ENCODE peak calls at places on chromosomes 6 and 20, in eight cellular contexts. C is cardiac muscle cell; S is heart right ventricle; B is pancreas; H is A549; Q is psoas muscle; U is GM23248; N is CD4-positive, CD25-positive, alpha-beta regulatory T cell. D is an unnamed sample. For H3K4me1, the result is how much of the 10 kb centered on the place peaks cover.

GRCh38 chr20:3679749-3680700 is 1.8 kb downstream of the ADAM33 start:
- DNase-seq in Q (peak), N (no peak), B (no peak), S (peak), U (peak), C (no peak), H (no peak), D (no peak)

GRCh38 chr6:136656121-136656520 is 105.9 kb upstream of the MAP7 start:
- DNase-seq in N (no peak), U (no peak), C (no peak), H (no peak), Q (no peak), S (no peak), B (no peak), D (no peak)

GRCh38 chr6:36273067-36273466 is 3.2 kb downstream of the PNPLA1 start:
- DNase-seq in C (no peak), U (no peak), B (no peak), H (no peak), S (no peak), Q (no peak), N (no peak), D (no peak)

GRCh38 chr20:42281801-42282200 is 663.6 kb upstream of the CHD6 start:
- DNase-seq in S (no peak), H (no peak), B (no peak), U (no peak), C (no peak), Q (no peak), N (no peak), D (no peak)

GRCh38 chr6:96675617-96676016 is 112.7 kb downstream of the FHL5 start:
- DNase-seq in N (no peak), S (no peak), C (no peak), B (no peak), U (no peak), H (no peak), Q (no peak), D (no peak)

GRCh38 chr20:35730583-35731468 is 11.2 kb downstream of the RBM39 start:
- DNase-seq in B (no peak), U (no peak), Q (no peak), N (no peak), H (no peak), S (no peak), C (no peak), D (no peak)

GRCh38 chr6:11197175-11197535 is 35.3 kb downstream of the NEDD9 start:
- DNase-seq in U (peak), B (no peak), N (no peak), S (no peak), H (no peak), C (no peak), Q (no peak), D (no peak)

GRCh38 chr6:149925253-149925973 is 2.5 kb upstream of the RAET1G start:
- DNase-seq in Q (peak), H (no peak), U (peak), S (peak), C (no peak), N (no peak), B (peak), D (no peak)

GRCh38 chr6:84764332-84765049 is at the start of gene TBX18:
- DNase-seq in U (peak), Q (peak), H (peak), C (peak), B (peak), S (peak), N (peak), D (no peak)

GRCh38 chr6:75800133-75800532 is 51.1 kb downstream of the MYO6 start:
- DNase-seq in U (no peak), Q (no peak), C (peak), S (no peak), N (no peak), B (no peak), H (no peak), D (no peak)

GRCh38 chr6:17705778-17706579 is 746 bp downstream of the NUP153 start:
- DNase-seq in H (peak), S (peak), Q (peak), B (no peak), C (peak), N (peak), U (peak), D (peak)

GRCh38 chr6:44078795-44079671 is 48.2 kb downstream of the MRPL14 start:
- DNase-seq in H (peak), Q (peak), C (peak), N (peak), B (peak), U (peak), S (peak), D (peak)

GRCh38 chr20:461254-462198 is 807 bp downstream of the TBC1D20 start:
- DNase-seq in S (peak), Q (peak), U (peak), N (peak), H (peak), C (peak), B (peak), D (peak)

GRCh38 chr6:162699961-162700360 is 27.6 kb downstream of the PRKN start:
- DNase-seq in C (no peak), H (no peak), Q (no peak), S (no peak), N (no peak), B (no peak), U (no peak), D (no peak)

GRCh38 chr6:154457046-154457713 is 53.3 kb downstream of the CNKSR3 start:
- DNase-seq in B (no peak), U (no peak), H (no peak), Q (no peak), S (no peak), N (no peak), C (no peak), D (no peak)

GRCh38 chr20:40945754-40946451 is 82.7 kb upstream of the TOP1 start:
- DNase-seq in N (no peak), U (peak), C (peak), S (peak), B (no peak), Q (peak), H (peak), D (peak)

GRCh38 chr20:62925420-62926228 is 681 bp downstream of the DIDO1 start:
- DNase-seq in Q (peak), U (peak), S (peak), B (peak), N (peak), H (peak), C (peak), D (peak)

GRCh38 chr20:62924567-62925419 is 1.5 kb downstream of the DIDO1 start:
- DNase-seq in C (no peak), S (no peak), U (peak), H (peak), Q (no peak), N (peak), B (no peak), D (no peak)

GRCh38 chr20:62926229-62927127 is at the start of gene DIDO1:
- DNase-seq in C (peak), S (peak), U (peak), H (peak), Q (peak), B (peak), N (peak), D (peak)

GRCh38 chr20:62922451-62922921 is 3.8 kb downstream of the DIDO1 start:
- DNase-seq in N (peak), S (no peak), B (no peak), Q (no peak), H (no peak), C (no peak), U (peak), D (peak)

GRCh38 chr20:62923669-62924566 is 2.4 kb downstream of the DIDO1 start:
- DNase-seq in Q (no peak), S (no peak), U (peak), B (no peak), N (no peak), H (no peak), C (no peak), D (no peak)
- H3K4me1 ChIP-seq in Q (half or more), S (half or more), U (half or more), B (half or more), N (half or more), H (half or more), C (under half), D (half or more)

GRCh38 chr6:169590376-169590939 is 111.4 kb downstream of the WDR27 start:
- DNase-seq in U (no peak), S (no peak), H (no peak), C (no peak), B (no peak), Q (no peak), N (no peak), D (no peak)

GRCh38 chr6:169591616-169592015 is 110.2 kb downstream of the WDR27 start:
- DNase-seq in Q (no peak), C (no peak), U (no peak), S (no peak), H (no peak), N (no peak), B (no peak), D (no peak)

GRCh38 chr6:169589699-169590257 is 112.1 kb downstream of the WDR27 start:
- DNase-seq in C (no peak), B (no peak), Q (no peak), S (no peak), U (peak), N (peak), H (no peak), D (no peak)

GRCh38 chr6:169589293-169589692 is 112.5 kb downstream of the WDR27 start:
- DNase-seq in C (no peak), B (no peak), Q (no peak), N (peak), U (peak), S (no peak), H (no peak), D (no peak)

DNA sequence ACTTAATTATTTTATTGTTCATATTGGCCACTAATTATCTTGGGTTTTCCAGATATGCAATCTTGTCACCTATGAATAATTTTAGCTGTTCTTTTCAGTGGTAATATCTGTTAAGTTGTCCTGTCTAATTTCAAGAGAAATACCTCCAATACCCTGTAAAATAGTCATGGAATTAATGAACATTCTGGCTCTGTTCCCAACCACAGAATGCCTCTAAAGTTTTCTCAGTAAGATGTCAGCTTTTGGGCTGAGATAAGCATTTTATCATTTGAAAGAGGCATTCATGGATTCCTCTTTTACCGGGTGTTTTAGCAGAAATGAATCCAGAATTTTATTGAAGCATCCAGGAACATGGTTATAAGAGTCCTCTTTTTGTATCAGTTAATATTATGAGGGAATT is 109.3 kb downstream of the WDR27 start:
- DNase-seq in N (no peak), U (peak), B (no peak), Q (no peak), S (no peak), H (no peak), C (no peak), D (no peak)
- H3K4me1 ChIP-seq in N (under half), U (under half), B (under half), Q (under half), S (under half), H (under half), C (under half), D (under half)

GRCh38 chr20:31716818-31717477 is 5.7 kb downstream of the BCL2L1 start:
- DNase-seq in C (no peak), B (no peak), N (no peak), S (no peak), Q (no peak), H (no peak), U (no peak), D (no peak)

GRCh38 chr20:31719644-31720485 is 2.8 kb downstream of the BCL2L1 start:
- DNase-seq in N (no peak), Q (no peak), S (no peak), C (no peak), B (no peak), U (no peak), H (peak), D (peak)

GRCh38 chr20:31720486-31721407 is 1.9 kb downstream of the BCL2L1 start:
- DNase-seq in N (peak), H (no peak), C (no peak), S (no peak), U (no peak), B (no peak), Q (no peak), D (peak)

GRCh38 chr20:31717478-31717946 is 5.2 kb downstream of the BCL2L1 start:
- DNase-seq in B (no peak), C (no peak), H (no peak), Q (no peak), N (peak), U (no peak), S (no peak), D (no peak)

DNA sequence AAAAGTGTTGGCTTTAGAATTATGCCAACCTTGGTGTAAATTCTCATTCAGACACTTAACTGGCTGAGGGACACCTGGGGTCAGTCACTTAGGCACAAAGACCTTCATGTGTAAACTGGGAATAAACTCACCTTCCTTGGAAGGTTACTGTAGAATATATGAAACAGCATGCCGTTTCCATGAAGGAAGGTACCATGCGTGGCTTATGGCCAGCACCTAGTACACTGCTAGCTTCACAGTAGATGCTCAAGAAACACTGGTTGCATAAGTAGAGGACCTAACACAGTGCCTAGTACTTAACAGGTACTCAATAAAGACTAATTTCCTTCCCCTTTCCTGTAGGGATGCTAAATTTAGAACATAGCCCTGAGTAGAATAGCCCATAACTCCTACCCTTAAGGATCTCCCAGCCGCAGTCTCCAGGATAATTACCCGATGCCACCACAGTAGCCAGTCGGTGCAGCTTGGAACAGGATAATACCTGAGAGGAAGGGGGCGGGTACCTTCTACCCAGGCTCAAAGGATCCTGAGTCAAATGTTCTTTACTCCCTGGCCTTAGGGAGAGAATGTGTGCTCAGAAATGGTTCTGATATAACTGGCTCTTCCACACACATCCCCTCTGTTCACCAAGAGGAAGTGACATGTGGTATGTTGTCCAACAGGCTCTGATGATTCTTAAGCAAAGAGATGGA is 3.6 kb downstream of the BCL2L1 start:
- DNase-seq in N (peak), H (no peak), C (no peak), Q (no peak), U (no peak), B (no peak), S (no peak), D (no peak)
- H3K4me1 ChIP-seq in N (half or more), H (half or more), C (under half), Q (half or more), U (half or more), B (under half), S (half or more), D (half or more)

GRCh38 chr6:166058064-166058739 is 109.4 kb downstream of the TBXT start:
- DNase-seq in H (no peak), B (no peak), Q (no peak), U (peak), S (no peak), C (peak), N (no peak), D (no peak)

GRCh38 chr6:166056637-166057036 is 111.0 kb downstream of the TBXT start:
- DNase-seq in S (peak), Q (peak), H (no peak), U (peak), B (no peak), N (no peak), C (no peak), D (no peak)

GRCh38 chr6:166050559-166050958 is 117.1 kb downstream of the TBXT start:
- DNase-seq in B (no peak), U (no peak), S (no peak), H (no peak), C (no peak), N (no peak), Q (no peak), D (no peak)

GRCh38 chr6:166052837-166053236 is 114.8 kb downstream of the TBXT start:
- DNase-seq in B (no peak), S (no peak), N (no peak), Q (no peak), H (no peak), C (no peak), U (no peak), D (no peak)

DNA sequence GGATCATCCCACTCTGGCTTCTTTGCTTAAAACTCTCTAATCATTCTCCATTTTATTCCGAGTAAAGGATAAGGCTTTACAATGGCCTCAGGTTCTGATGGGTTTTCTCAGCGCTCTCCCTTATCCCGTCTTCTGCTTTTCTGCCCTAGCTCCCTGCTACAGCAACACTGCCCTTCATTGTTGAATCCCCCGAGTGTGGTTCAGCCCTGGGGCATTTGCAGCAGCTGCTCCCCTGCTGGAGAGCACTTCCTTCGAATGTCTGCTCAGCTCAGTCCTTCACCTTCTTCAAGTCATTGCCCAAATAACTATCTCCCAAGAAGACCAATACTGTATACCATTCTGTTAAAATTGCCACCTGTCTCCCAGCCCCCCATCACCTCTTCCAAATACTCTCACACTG is 111.8 kb downstream of the TBXT start:
- DNase-seq in N (no peak), Q (no peak), S (no peak), B (no peak), U (no peak), C (no peak), H (no peak), D (no peak)
- H3K4me1 ChIP-seq in N (under half), Q (under half), S (under half), B (under half), U (under half), C (under half), H (under half), D (under half)

D was measured in DND-41.